ENCODE peak calls at places on chromosomes 5 and 9, in six cellular contexts. One of them, this sample, is unnamed.

GRCh38 chr5:125526940-125527339 is 780.5 kb upstream of the ZNF608 start:
- DNase-seq in K562: no peak
- DNase-seq in H1: no peak
- DNase-seq in HCT116: no peak
- DNase-seq in HepG2: no peak
- DNase-seq in SK-N-SH: no peak
- DNase-seq in this sample: no peak

GRCh38 chr9:124078641-124079040 is 67.1 kb downstream of the LHX2 start:
- DNase-seq in K562: no peak
- DNase-seq in H1: no peak
- DNase-seq in HCT116: no peak
- DNase-seq in HepG2: peak; percentile 75
- DNase-seq in SK-N-SH: no peak
- DNase-seq in this sample: peak; percentile 71

GRCh38 chr5:78062645-78063044 is 231.9 kb downstream of the AP3B1 start:
- DNase-seq in K562: no peak
- DNase-seq in H1: no peak
- DNase-seq in HCT116: no peak
- DNase-seq in HepG2: no peak
- DNase-seq in SK-N-SH: no peak
- DNase-seq in this sample: no peak

GRCh38 chr9:96680812-96681499 is 25.8 kb upstream of the PRXL2C start:
- DNase-seq in K562: peak; percentile 56
- DNase-seq in H1: no peak
- DNase-seq in HCT116: no peak
- DNase-seq in HepG2: no peak
- DNase-seq in SK-N-SH: peak; percentile 19
- DNase-seq in this sample: no peak

GRCh38 chr9:111108946-111109345 is 70.7 kb upstream of the LPAR1 start:
- DNase-seq in K562: no peak
- DNase-seq in H1: no peak
- DNase-seq in HCT116: no peak
- DNase-seq in HepG2: no peak
- DNase-seq in SK-N-SH: no peak
- DNase-seq in this sample: no peak

GRCh38 chr5:42767491-42768105 is 11.0 kb downstream of the CCDC152 start:
- DNase-seq in K562: no peak
- DNase-seq in H1: no peak
- DNase-seq in HCT116: no peak
- DNase-seq in HepG2: peak; percentile 19
- DNase-seq in SK-N-SH: peak; percentile 21
- DNase-seq in this sample: peak; percentile 61

GRCh38 chr5:65126192-65126591 is 355.5 kb downstream of the ADAMTS6 start:
- DNase-seq in K562: no peak
- DNase-seq in H1: no peak
- DNase-seq in HCT116: no peak
- DNase-seq in HepG2: no peak
- DNase-seq in SK-N-SH: no peak
- DNase-seq in this sample: no peak

GRCh38 chr5:175690586-175690985 is 32.7 kb downstream of the HRH2 start:
- DNase-seq in K562: no peak
- DNase-seq in H1: no peak
- DNase-seq in HCT116: no peak
- DNase-seq in HepG2: no peak
- DNase-seq in SK-N-SH: no peak
- DNase-seq in this sample: no peak

GRCh38 chr5:148884339-148885020 is 58.1 kb downstream of the ADRB2 start:
- DNase-seq in K562: no peak
- DNase-seq in H1: no peak
- DNase-seq in HCT116: no peak
- DNase-seq in HepG2: no peak
- DNase-seq in SK-N-SH: no peak
- DNase-seq in this sample: no peak

GRCh38 chr9:4581861-4582565 is 80.1 kb upstream of the PLPP6 start:
- DNase-seq in K562: no peak
- DNase-seq in H1: no peak
- DNase-seq in HCT116: no peak
- DNase-seq in HepG2: no peak
- DNase-seq in SK-N-SH: no peak
- DNase-seq in this sample: no peak

GRCh38 chr9:86263876-86264275 is 4.4 kb upstream of the C9orf153 start:
- DNase-seq in K562: no peak
- DNase-seq in H1: no peak
- DNase-seq in HCT116: no peak
- DNase-seq in HepG2: no peak
- DNase-seq in SK-N-SH: no peak
- DNase-seq in this sample: no peak

GRCh38 chr5:128227984-128228383 is 144.4 kb downstream of the SLC12A2 start:
- DNase-seq in K562: no peak
- DNase-seq in H1: no peak
- DNase-seq in HCT116: peak; percentile 18
- DNase-seq in HepG2: no peak
- DNase-seq in SK-N-SH: no peak
- DNase-seq in this sample: no peak

GRCh38 chr9:138100711-138101349 is 223.2 kb downstream of the CACNA1B start:
- DNase-seq in K562: no peak
- DNase-seq in H1: no peak
- DNase-seq in HCT116: no peak
- DNase-seq in HepG2: no peak
- DNase-seq in SK-N-SH: peak; percentile 32
- DNase-seq in this sample: no peak

GRCh38 chr9:5357431-5358105 is 17.9 kb upstream of the RLN1 start:
- DNase-seq in K562: no peak
- DNase-seq in H1: no peak
- DNase-seq in HCT116: no peak
- DNase-seq in HepG2: no peak
- DNase-seq in SK-N-SH: no peak
- DNase-seq in this sample: no peak

GRCh38 chr5:68661237-68661636 is 432.6 kb upstream of the SLC30A5 start:
- DNase-seq in K562: peak; percentile 17
- DNase-seq in H1: peak; percentile 27
- DNase-seq in HCT116: no peak
- DNase-seq in HepG2: peak; percentile 3
- DNase-seq in SK-N-SH: no peak
- DNase-seq in this sample: no peak

GRCh38 chr9:130640681-130641080 is 23.7 kb upstream of the PRDM12 start:
- DNase-seq in K562: no peak
- DNase-seq in H1: no peak
- DNase-seq in HCT116: no peak
- DNase-seq in HepG2: no peak
- DNase-seq in SK-N-SH: no peak
- DNase-seq in this sample: no peak

GRCh38 chr5:171852255-171852681 is 66.7 kb downstream of the SMIM23 start:
- DNase-seq in K562: peak; percentile 60
- DNase-seq in H1: no peak
- DNase-seq in HCT116: no peak
- DNase-seq in HepG2: no peak
- DNase-seq in SK-N-SH: no peak
- DNase-seq in this sample: no peak

GRCh38 chr9:134405527-134405926 is 79.3 kb downstream of the RXRA start:
- DNase-seq in K562: no peak
- DNase-seq in H1: no peak
- DNase-seq in HCT116: no peak
- DNase-seq in HepG2: no peak
- DNase-seq in SK-N-SH: no peak
- DNase-seq in this sample: no peak

GRCh38 chr5:14491505-14491904 is 90.1 kb upstream of the OTULINL start:
- DNase-seq in K562: peak; percentile 8
- DNase-seq in H1: no peak
- DNase-seq in HCT116: no peak
- DNase-seq in HepG2: no peak
- DNase-seq in SK-N-SH: peak; percentile 21
- DNase-seq in this sample: no peak

GRCh38 chr9:113131689-113132151 is 19.1 kb upstream of the SLC31A2 start:
- DNase-seq in K562: no peak
- DNase-seq in H1: no peak
- DNase-seq in HCT116: no peak
- DNase-seq in HepG2: no peak
- DNase-seq in SK-N-SH: no peak
- DNase-seq in this sample: peak; percentile 75

GRCh38 chr5:155726267-155726666 is 600.7 kb upstream of the SGCD start:
- DNase-seq in K562: no peak
- DNase-seq in H1: no peak
- DNase-seq in HCT116: no peak
- DNase-seq in HepG2: no peak
- DNase-seq in SK-N-SH: no peak
- DNase-seq in this sample: peak; percentile 45

GRCh38 chr9:136409557-136410455 is 608 bp downstream of the ENTR1 start:
- DNase-seq in K562: no peak
- DNase-seq in H1: no peak
- DNase-seq in HCT116: no peak
- DNase-seq in HepG2: peak; percentile 30
- DNase-seq in SK-N-SH: peak; percentile 80
- DNase-seq in this sample: peak; percentile 87

GRCh38 chr9:96116275-96117051 is 185.5 kb downstream of the HSD17B3 start:
- DNase-seq in K562: no peak
- DNase-seq in H1: no peak
- DNase-seq in HCT116: no peak
- DNase-seq in HepG2: peak; percentile 82
- DNase-seq in SK-N-SH: peak; percentile 50
- DNase-seq in this sample: peak; percentile 6

GRCh38 chr9:92911496-92912475 is 33.9 kb upstream of the ZNF484 start:
- DNase-seq in K562: no peak
- DNase-seq in H1: no peak
- DNase-seq in HCT116: no peak
- DNase-seq in HepG2: peak; percentile 7
- DNase-seq in SK-N-SH: no peak
- DNase-seq in this sample: peak; percentile 25

GRCh38 chr9:112174965-112175795 is at the start of gene SUSD1:
- DNase-seq in K562: peak; percentile 89
- DNase-seq in H1: no peak
- DNase-seq in HCT116: no peak
- DNase-seq in HepG2: peak; percentile 31
- DNase-seq in SK-N-SH: peak; percentile 88
- DNase-seq in this sample: peak; percentile 32

GRCh38 chr9:124332321-124332720 is 74.6 kb downstream of the NEK6 start:
- DNase-seq in K562: no peak
- DNase-seq in H1: no peak
- DNase-seq in HCT116: no peak
- DNase-seq in HepG2: no peak
- DNase-seq in SK-N-SH: no peak
- DNase-seq in this sample: no peak

GRCh38 chr9:94945191-94946144 is 219.0 kb downstream of the AOPEP start:
- DNase-seq in K562: peak; percentile 25
- DNase-seq in H1: no peak
- DNase-seq in HCT116: no peak
- DNase-seq in HepG2: no peak
- DNase-seq in SK-N-SH: no peak
- DNase-seq in this sample: no peak

DNA sequence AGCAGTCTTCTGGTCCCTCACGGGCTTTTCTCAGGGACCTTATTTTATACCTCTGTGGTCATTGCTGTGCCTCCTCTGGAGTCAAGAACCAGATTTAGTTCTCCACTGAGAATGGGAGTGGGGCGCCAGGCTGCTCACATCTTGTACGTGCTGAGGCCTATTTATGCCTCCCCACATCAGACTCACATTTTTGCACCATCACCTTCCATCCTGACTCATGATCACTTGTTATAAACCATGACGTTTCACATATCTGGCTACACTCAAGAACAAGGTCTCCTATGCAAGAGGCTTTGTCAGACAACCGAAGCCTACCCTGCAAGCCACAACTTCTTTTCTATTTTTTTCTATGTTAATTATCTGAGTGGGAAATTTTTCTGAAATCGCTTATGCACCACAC is 10.7 kb downstream of the PRUNE2 start:
- DNase-seq in K562: no peak
- DNase-seq in H1: no peak
- DNase-seq in HCT116: no peak
- DNase-seq in HepG2: no peak
- DNase-seq in SK-N-SH: no peak
- DNase-seq in this sample: no peak
- TF ChIP-seq JUND in K562: no peak
- TF ChIP-seq JUND in H1: no peak
- TF ChIP-seq JUND in HCT116: no peak
- TF ChIP-seq JUND in HepG2: no peak
- TF ChIP-seq JUND in SK-N-SH: no peak
- TF ChIP-seq JUND in this sample: no peak

GRCh38 chr5:94326579-94326978 is 291.8 kb downstream of the KIAA0825 start:
- DNase-seq in K562: peak; percentile 9
- DNase-seq in H1: no peak
- DNase-seq in HCT116: no peak
- DNase-seq in HepG2: peak; percentile 8
- DNase-seq in SK-N-SH: no peak
- DNase-seq in this sample: peak; percentile 6
- TF ChIP-seq JUND in K562: no peak
- TF ChIP-seq JUND in H1: no peak
- TF ChIP-seq JUND in HCT116: no peak
- TF ChIP-seq JUND in HepG2: no peak
- TF ChIP-seq JUND in SK-N-SH: no peak
- TF ChIP-seq JUND in this sample: no peak

GRCh38 chr9:77421506-77422265 is 226.4 kb downstream of the GNA14 start:
- DNase-seq in K562: no peak
- DNase-seq in H1: no peak
- DNase-seq in HCT116: no peak
- DNase-seq in HepG2: no peak
- DNase-seq in SK-N-SH: no peak
- DNase-seq in this sample: no peak
- TF ChIP-seq JUND in K562: no peak
- TF ChIP-seq JUND in H1: no peak
- TF ChIP-seq JUND in HCT116: no peak
- TF ChIP-seq JUND in HepG2: no peak
- TF ChIP-seq JUND in SK-N-SH: no peak
- TF ChIP-seq JUND in this sample: no peak

GRCh38 chr9:107706706-107707105 is 217.1 kb upstream of the KLF4 start:
- DNase-seq in K562: no peak
- DNase-seq in H1: no peak
- DNase-seq in HCT116: no peak
- DNase-seq in HepG2: no peak
- DNase-seq in SK-N-SH: no peak
- DNase-seq in this sample: no peak

GRCh38 chr9:107705521-107705920 is 216.0 kb upstream of the KLF4 start:
- DNase-seq in K562: no peak
- DNase-seq in H1: no peak
- DNase-seq in HCT116: no peak
- DNase-seq in HepG2: no peak
- DNase-seq in SK-N-SH: no peak
- DNase-seq in this sample: no peak

GRCh38 chr9:107707915-107708441 is 218.4 kb upstream of the KLF4 start:
- DNase-seq in K562: peak; percentile 27
- DNase-seq in H1: no peak
- DNase-seq in HCT116: no peak
- DNase-seq in HepG2: no peak
- DNase-seq in SK-N-SH: no peak
- DNase-seq in this sample: no peak

GRCh38 chr9:107708786-107709185 is 219.2 kb upstream of the KLF4 start:
- DNase-seq in K562: no peak
- DNase-seq in H1: no peak
- DNase-seq in HCT116: no peak
- DNase-seq in HepG2: no peak
- DNase-seq in SK-N-SH: no peak
- DNase-seq in this sample: no peak

DNA sequence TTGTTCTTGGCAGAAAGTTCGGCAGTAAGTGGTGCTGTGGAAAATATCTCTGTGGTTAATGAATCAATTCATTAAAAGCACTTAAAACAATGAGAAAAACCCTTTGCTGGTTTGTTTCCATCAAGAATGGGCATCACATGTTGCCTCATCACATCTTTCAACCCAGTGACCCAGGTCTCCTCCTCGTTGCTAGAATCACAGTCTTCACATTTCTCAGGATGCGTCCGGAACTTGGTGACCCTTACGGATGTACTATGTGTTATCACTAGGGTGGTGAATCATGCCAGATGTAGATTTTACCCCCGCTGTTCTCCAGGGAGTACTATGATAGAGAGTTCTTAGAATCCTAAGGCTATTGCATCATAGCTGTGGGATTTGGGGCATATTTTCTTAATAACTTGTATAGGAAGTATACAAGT is 217.9 kb upstream of the KLF4 start:
- DNase-seq in K562: peak; percentile 14
- DNase-seq in H1: no peak
- DNase-seq in HCT116: no peak
- DNase-seq in HepG2: no peak
- DNase-seq in SK-N-SH: no peak
- DNase-seq in this sample: no peak
- TF ChIP-seq JUND in K562: no peak
- TF ChIP-seq JUND in H1: no peak
- TF ChIP-seq JUND in HCT116: no peak
- TF ChIP-seq JUND in HepG2: no peak
- TF ChIP-seq JUND in SK-N-SH: peak; percentile 73
- TF ChIP-seq JUND in this sample: no peak